ENCODE peak calls at places on chromosomes 12 and 14, in ten cellular contexts. M is cardiac muscle cell, T is GM12878, Z is A673, E is HCT116, I is Peyer's patch, A is esophagus squamous epithelium, G is pancreas, D is lower lobe of right lung, Y is body of pancreas. R is an unnamed sample. For H3K4me1, the result is how much of the 10 kb centered on the place peaks cover.

GRCh38 chr12:70048521-70049245 is 194.6 kb upstream of the CNOT2 start:
- DNase-seq in M (no peak), T (peak), Z (no peak), E (no peak), I (no peak), A (no peak), G (no peak), D (no peak), Y (no peak), R (no peak)

GRCh38 chr14:45177081-45177480 is 41.4 kb downstream of the FANCM start:
- DNase-seq in M (no peak), T (no peak), Z (peak), E (no peak), I (no peak), A (no peak), G (no peak), D (no peak), Y (no peak), R (no peak)

GRCh38 chr14:79643132-79643531 is 568.2 kb downstream of the DIO2 start:
- DNase-seq in M (no peak), T (no peak), Z (no peak), E (no peak), I (no peak), A (no peak), G (no peak), D (no peak), Y (no peak), R (no peak)

GRCh38 chr12:32548691-32549412 is 130.2 kb upstream of the DNM1L start:
- DNase-seq in M (no peak), T (no peak), Z (no peak), E (no peak), I (no peak), A (no peak), G (no peak), D (no peak), Y (peak), R (no peak)

GRCh38 chr14:72708708-72709475 is 185.0 kb downstream of the DPF3 start:
- DNase-seq in M (no peak), T (no peak), Z (no peak), E (peak), I (no peak), A (no peak), G (no peak), D (no peak), Y (no peak), R (no peak)

GRCh38 chr12:58443273-58443980 is 476.9 kb downstream of the LRIG3 start:
- DNase-seq in M (peak), T (no peak), Z (peak), E (peak), I (no peak), A (no peak), G (no peak), D (no peak), Y (no peak), R (no peak)

GRCh38 chr12:77686760-77687159 is 143.9 kb upstream of the NAV3 start:
- DNase-seq in M (peak), T (no peak), Z (peak), E (no peak), I (no peak), A (no peak), G (no peak), D (no peak), Y (no peak), R (no peak)

GRCh38 chr12:9066183-9066623 is 49.5 kb downstream of the A2M start:
- DNase-seq in M (no peak), T (no peak), Z (no peak), E (no peak), I (peak), A (no peak), G (no peak), D (no peak), Y (no peak), R (peak)

GRCh38 chr14:78184151-78184550 is 14.0 kb downstream of the NRXN3 start:
- DNase-seq in M (no peak), T (no peak), Z (no peak), E (no peak), I (no peak), A (no peak), G (no peak), D (no peak), Y (no peak), R (no peak)

GRCh38 chr14:105102893-105103292 is 37.7 kb upstream of the GPR132 start:
- DNase-seq in M (no peak), T (no peak), Z (no peak), E (no peak), I (no peak), A (no peak), G (no peak), D (no peak), Y (no peak), R (no peak)

GRCh38 chr12:91620949-91621348 is 438.3 kb upstream of the DCN start:
- DNase-seq in M (peak), T (no peak), Z (peak), E (no peak), I (no peak), A (no peak), G (no peak), D (no peak), Y (no peak), R (no peak)

GRCh38 chr14:71267691-71268090 is 360.4 kb downstream of the PCNX1 start:
- DNase-seq in M (no peak), T (no peak), Z (no peak), E (no peak), I (no peak), A (no peak), G (no peak), D (no peak), Y (no peak), R (no peak)

GRCh38 chr14:49303952-49304516 is 282.1 kb downstream of the RPS29 start:
- DNase-seq in M (peak), T (no peak), Z (peak), E (no peak), I (no peak), A (no peak), G (no peak), D (no peak), Y (peak), R (no peak)

GRCh38 chr12:73341559-73342247 is 1069.5 kb downstream of the TRHDE start:
- DNase-seq in M (no peak), T (no peak), Z (no peak), E (no peak), I (no peak), A (no peak), G (no peak), D (no peak), Y (no peak), R (no peak)

GRCh38 chr12:1808798-1809480 is 11.4 kb upstream of the LRTM2 start:
- DNase-seq in M (no peak), T (no peak), Z (no peak), E (no peak), I (no peak), A (no peak), G (peak), D (peak), Y (no peak), R (peak)

GRCh38 chr12:109612975-109613502 is 39.4 kb downstream of the MVK start:
- DNase-seq in M (no peak), T (no peak), Z (peak), E (no peak), I (no peak), A (no peak), G (no peak), D (no peak), Y (no peak), R (no peak)

DNA sequence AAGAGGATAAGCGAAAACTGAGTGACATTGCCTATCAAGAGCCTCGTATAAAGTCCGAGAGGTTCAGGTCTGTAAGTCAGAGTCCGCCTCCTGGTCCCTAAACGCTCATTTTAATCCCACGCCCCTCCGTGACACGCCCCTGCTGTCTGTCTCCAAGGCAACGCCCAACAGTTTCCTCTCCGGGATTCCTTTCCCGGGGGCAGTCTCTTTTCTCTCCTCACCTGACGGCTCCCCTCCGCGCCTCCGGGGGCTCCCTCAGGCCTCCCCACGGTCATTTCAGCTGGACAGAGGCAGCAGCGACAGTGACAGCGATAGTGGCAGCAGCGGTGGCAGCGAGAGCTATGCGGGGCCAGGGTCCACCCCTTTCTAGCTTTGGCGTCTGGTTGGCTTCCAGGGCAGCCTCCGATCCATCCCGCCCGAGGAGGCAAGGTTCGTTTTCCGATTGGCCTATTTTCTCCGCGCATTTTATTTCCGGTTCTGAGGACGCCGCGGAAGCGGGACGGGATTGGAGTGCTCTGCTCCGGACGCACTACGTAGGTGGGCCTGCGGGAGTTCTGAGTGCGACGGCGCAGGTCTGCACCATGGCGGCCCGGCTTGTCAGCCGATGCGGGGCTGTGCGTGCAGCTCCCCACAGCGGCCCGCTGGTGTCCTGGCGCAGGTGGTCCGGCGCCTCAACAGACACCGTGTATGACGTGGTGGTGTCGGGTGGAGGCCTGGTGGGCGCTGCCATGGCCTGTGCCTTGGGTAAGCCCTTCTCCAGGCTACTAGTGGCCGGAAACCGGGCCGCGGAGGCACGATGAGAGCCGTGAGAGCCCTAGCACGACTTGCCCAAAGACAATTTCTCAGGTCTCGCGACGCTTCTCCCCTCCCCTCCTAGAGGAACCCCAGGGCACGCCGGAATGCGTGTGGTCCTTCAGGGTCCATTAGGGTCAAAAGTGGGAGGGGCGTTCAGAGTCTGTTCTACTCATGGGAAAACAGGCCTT is at the start of the genes COQ6 and FAM161B:
- DNase-seq in M (peak), T (peak), Z (peak), E (peak), I (peak), A (peak), G (peak), D (peak), Y (peak), R (peak)
- TF ChIP-seq CTCF in M (no peak), T (peak), Z (peak), E (no peak), I (peak), A (no peak), G (no peak), D (peak), Y (peak), R (peak)

DNA sequence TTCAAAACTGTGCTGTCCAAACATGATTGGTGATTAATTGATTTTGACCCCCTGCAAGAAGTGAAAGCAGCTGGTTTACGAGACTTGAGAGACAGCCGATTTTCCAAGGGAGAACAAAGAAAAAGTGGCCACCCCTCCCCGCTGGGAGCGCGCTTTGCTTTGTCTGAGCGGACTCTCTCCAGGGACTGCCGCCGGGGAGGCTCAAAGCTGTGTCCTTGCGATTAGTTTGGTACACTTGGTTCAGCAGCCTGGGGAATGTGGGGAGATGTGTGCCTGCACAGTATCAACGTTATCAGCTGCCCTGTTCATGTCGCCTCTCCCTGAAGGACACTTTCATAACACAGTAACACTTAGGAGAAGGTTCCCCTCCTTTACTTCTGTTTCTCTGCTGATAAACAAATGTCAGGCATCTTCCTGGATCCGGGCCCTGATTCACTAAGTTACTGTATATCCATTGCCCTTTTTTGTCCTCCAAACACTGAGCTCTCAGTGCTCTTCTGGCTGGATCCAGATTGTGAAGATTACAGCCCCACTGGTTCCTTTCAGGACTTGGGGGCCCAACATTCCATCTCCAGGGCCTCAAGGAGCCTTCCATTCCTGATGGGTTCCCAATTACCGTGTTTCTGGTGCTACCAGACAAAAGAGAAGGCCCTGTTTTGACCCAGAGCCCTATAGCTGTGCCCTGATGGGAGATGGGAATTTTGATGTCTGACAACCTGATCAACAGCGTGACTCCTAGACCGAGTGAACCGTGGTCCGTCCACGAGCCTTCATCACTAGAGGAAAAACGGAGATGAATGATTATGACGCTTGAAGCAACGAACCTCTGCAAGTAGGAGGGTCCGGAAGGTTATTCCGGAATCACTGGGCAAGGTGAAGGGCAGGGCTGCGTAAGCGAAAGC is 31.7 kb upstream of the TUBA1C start:
- DNase-seq in M (peak), T (no peak), Z (peak), E (no peak), I (peak), A (no peak), G (peak), D (peak), Y (peak), R (peak)
- H3K27ac ChIP-seq in M (peak), T (no peak), Z (peak), E (no peak), I (peak), A (peak), G (peak), D (peak), Y (no peak), R (no peak)

GRCh38 chr14:68670344-68670725 is 122.5 kb downstream of the ZFP36L1 start:
- DNase-seq in M (no peak), T (no peak), Z (no peak), E (no peak), I (no peak), A (no peak), G (no peak), D (no peak), Y (peak), R (no peak)

GRCh38 chr14:68673464-68673863 is 119.4 kb downstream of the ZFP36L1 start:
- DNase-seq in M (no peak), T (no peak), Z (no peak), E (no peak), I (no peak), A (no peak), G (no peak), D (no peak), Y (no peak), R (no peak)

GRCh38 chr14:68669644-68670343 is 123.1 kb downstream of the ZFP36L1 start:
- DNase-seq in M (no peak), T (no peak), Z (no peak), E (no peak), I (no peak), A (no peak), G (no peak), D (no peak), Y (peak), R (no peak)

GRCh38 chr14:68672609-68673285 is 120.1 kb downstream of the ZFP36L1 start:
- DNase-seq in M (no peak), T (no peak), Z (no peak), E (no peak), I (peak), A (no peak), G (no peak), D (no peak), Y (no peak), R (no peak)

DNA sequence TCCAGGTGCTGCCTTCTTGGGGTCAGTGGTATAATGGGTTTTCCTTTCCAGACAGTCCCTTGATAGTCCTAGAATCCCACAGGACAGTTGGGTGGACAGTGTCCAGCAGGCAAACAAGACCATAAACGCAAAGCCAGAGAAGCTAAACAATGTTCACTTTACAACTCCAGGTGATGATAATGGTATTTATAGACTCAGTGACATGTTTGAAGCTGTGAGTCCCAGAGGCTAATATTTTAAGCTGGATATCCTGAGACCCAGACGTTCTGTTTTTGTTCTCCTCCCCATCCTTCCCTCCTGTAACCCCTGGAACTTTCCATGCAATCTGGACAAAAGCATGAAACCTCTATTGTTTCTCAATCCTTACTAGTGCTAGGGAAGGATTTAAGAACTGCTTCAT is 121.0 kb downstream of the ZFP36L1 start:
- DNase-seq in M (no peak), T (no peak), Z (no peak), E (no peak), I (no peak), A (no peak), G (no peak), D (no peak), Y (no peak), R (no peak)
- H3K4me1 ChIP-seq in M (under half), T (under half), Z (under half), E (under half), I (under half), A (under half), G (under half), D (under half), Y (half or more), R (under half)

DNA sequence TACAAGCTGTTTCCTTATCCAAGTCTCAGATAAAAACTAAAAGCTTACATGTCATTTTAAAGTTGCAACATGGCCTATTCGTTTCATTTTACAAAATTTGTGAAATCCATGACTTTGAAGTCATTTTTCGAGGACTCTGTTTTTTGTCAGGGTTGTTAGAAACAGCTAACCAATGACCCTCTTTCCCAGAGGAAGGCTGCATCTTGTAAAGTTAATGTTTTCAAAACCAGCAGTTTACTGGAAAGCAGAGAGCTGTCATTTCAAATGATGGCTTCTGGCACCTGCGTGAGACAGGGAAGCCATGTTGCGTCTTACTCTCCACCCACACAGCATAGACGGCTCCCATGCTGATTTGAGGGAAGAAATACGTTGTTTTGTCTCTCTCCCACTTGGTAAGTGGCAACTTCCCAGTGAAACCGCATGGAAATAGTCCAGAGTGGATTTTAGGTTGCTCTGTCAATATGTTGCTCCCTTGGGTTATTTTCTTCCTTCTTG is 50.1 kb upstream of the RTRAF start:
- DNase-seq in M (no peak), T (no peak), Z (no peak), E (no peak), I (no peak), A (no peak), G (no peak), D (no peak), Y (no peak), R (no peak)
- TF ChIP-seq CTCF in M (no peak), T (no peak), Z (no peak), E (no peak), I (no peak), A (no peak), G (no peak), D (no peak), Y (no peak), R (no peak)

GRCh38 chr12:66066929-66067281 is 63.6 kb downstream of the LLPH start:
- DNase-seq in M (no peak), T (no peak), Z (peak), E (no peak), I (no peak), A (no peak), G (no peak), D (no peak), Y (no peak), R (no peak)

GRCh38 chr12:66063976-66064375 is 66.6 kb downstream of the LLPH start:
- DNase-seq in M (no peak), T (no peak), Z (peak), E (no peak), I (no peak), A (no peak), G (no peak), D (no peak), Y (no peak), R (no peak)

GRCh38 chr12:66065146-66065545 is 65.4 kb downstream of the LLPH start:
- DNase-seq in M (no peak), T (no peak), Z (peak), E (no peak), I (no peak), A (no peak), G (no peak), D (no peak), Y (no peak), R (no peak)

GRCh38 chr12:66065623-66066022 is 64.9 kb downstream of the LLPH start:
- DNase-seq in M (no peak), T (no peak), Z (peak), E (no peak), I (no peak), A (no peak), G (no peak), D (no peak), Y (no peak), R (no peak)

DNA sequence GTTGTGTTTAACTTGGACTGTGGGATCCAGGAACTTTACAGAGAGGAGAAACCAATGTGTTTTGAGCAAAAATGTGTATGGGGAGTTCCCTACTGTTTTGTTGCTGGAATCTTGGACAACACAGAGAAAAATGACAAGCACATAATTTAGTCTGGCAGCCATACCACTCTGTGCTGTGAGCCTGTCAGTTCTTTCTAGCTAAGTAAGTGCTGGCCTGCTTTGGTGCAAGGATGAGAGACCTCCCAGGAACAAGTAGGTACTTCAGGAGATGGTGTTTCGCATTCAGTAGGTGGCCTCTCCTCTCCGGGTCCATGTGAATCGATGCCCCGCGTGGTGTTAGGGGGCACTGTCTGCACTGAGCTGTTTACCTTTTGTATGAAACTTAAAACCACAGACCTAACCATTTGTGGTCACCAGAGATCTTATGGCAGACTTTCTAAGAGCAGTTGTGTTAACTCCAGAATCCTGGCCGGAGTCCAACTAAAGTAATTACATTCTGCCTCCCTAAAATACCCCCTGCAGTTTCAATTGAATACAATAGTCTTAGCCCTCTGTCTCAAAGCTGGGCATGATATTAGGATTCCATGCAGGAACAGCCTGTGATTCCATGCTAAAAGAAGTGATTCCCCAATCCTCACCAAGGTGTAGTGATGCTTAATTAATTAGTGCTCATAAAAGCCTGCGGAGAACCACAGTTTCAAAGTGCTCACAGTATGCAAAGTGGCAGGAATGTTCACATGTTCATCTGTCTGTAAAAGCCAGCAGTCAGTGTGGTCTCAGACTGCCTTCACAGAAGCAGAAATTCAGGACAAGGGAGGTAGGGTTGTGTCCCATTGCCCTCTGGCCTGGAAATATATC is 64.2 kb downstream of the LLPH start:
- DNase-seq in M (peak), T (peak), Z (peak), E (no peak), I (no peak), A (no peak), G (no peak), D (no peak), Y (no peak), R (no peak)
- H3K27ac ChIP-seq in M (no peak), T (peak), Z (peak), E (no peak), I (no peak), A (no peak), G (no peak), D (no peak), Y (no peak), R (no peak)